ENCODE peak calls at places on chromosomes 5 and 9, in eight cellular contexts. V, T, N, L, Q, X, G and Z are unnamed samples.

GRCh38 chr9:95089916-95090791 is 227.4 kb downstream of the FANCC start:
- DNase-seq in V (no peak), T (no peak), N (no peak), L (no peak), Q (no peak), X (no peak), G (peak), Z (no peak)

GRCh38 chr5:147554285-147554817 is 44.5 kb upstream of the DPYSL3 start:
- DNase-seq in V (no peak), T (peak), N (peak), L (no peak), Q (no peak), X (no peak), G (no peak), Z (no peak)

GRCh38 chr5:151770383-151771258 is 1.1 kb upstream of the G3BP1 start:
- DNase-seq in V (peak), T (peak), N (peak), L (no peak), Q (peak), X (no peak), G (peak), Z (no peak)

GRCh38 chr9:113634597-113635515 is 171.3 kb downstream of the RGS3 start:
- DNase-seq in V (no peak), T (peak), N (no peak), L (no peak), Q (no peak), X (no peak), G (no peak), Z (no peak)

GRCh38 chr9:68457803-68458202 is 82.9 kb downstream of the TMEM252 start:
- DNase-seq in V (no peak), T (no peak), N (no peak), L (no peak), Q (no peak), X (no peak), G (no peak), Z (no peak)

GRCh38 chr9:20512106-20512505 is 110.2 kb downstream of the MLLT3 start:
- DNase-seq in V (no peak), T (no peak), N (peak), L (no peak), Q (no peak), X (no peak), G (no peak), Z (no peak)

GRCh38 chr9:132509921-132510874 is 72.2 kb upstream of the BARHL1 start:
- DNase-seq in V (no peak), T (no peak), N (no peak), L (no peak), Q (no peak), X (no peak), G (no peak), Z (no peak)

GRCh38 chr9:97403746-97404316 is 8.1 kb upstream of the TDRD7 start:
- DNase-seq in V (no peak), T (no peak), N (no peak), L (no peak), Q (no peak), X (no peak), G (no peak), Z (no peak)

GRCh38 chr5:172102251-172102870 is 85.7 kb downstream of the STK10 start:
- DNase-seq in V (no peak), T (no peak), N (no peak), L (no peak), Q (no peak), X (no peak), G (no peak), Z (no peak)

GRCh38 chr9:110330484-110331115 is 7.1 kb downstream of the TXNDC8 start:
- DNase-seq in V (no peak), T (no peak), N (no peak), L (no peak), Q (no peak), X (no peak), G (no peak), Z (no peak)

GRCh38 chr5:36457511-36458260 is 148.7 kb upstream of the SLC1A3 start:
- DNase-seq in V (no peak), T (peak), N (peak), L (no peak), Q (no peak), X (no peak), G (no peak), Z (no peak)

GRCh38 chr5:122089096-122089495 is 11.0 kb upstream of the LOX start:
- DNase-seq in V (no peak), T (no peak), N (no peak), L (no peak), Q (no peak), X (no peak), G (no peak), Z (no peak)

GRCh38 chr5:16483361-16483760 is 17.8 kb upstream of the ZNF622 start:
- DNase-seq in V (no peak), T (no peak), N (no peak), L (no peak), Q (no peak), X (no peak), G (no peak), Z (no peak)

GRCh38 chr5:63603001-63603400 is 359.2 kb downstream of the HTR1A start:
- DNase-seq in V (no peak), T (no peak), N (no peak), L (no peak), Q (no peak), X (no peak), G (no peak), Z (no peak)

GRCh38 chr9:13070612-13071595 is 208.6 kb downstream of the MPDZ start:
- DNase-seq in V (no peak), T (no peak), N (no peak), L (no peak), Q (no peak), X (no peak), G (no peak), Z (no peak)

GRCh38 chr5:130099001-130099400 is 194.7 kb downstream of the CHSY3 start:
- DNase-seq in V (no peak), T (no peak), N (no peak), L (no peak), Q (no peak), X (no peak), G (no peak), Z (no peak)

GRCh38 chr5:53323943-53324642 is 156.3 kb upstream of the FST start:
- DNase-seq in V (no peak), T (peak), N (peak), L (no peak), Q (no peak), X (no peak), G (no peak), Z (no peak)

GRCh38 chr9:36128331-36128730 is 8.2 kb upstream of the GLIPR2 start:
- DNase-seq in V (no peak), T (no peak), N (no peak), L (no peak), Q (no peak), X (no peak), G (no peak), Z (no peak)